ENCODE peak calls at places on chromosomes 3 and 15, in seven cellular contexts. C is iPS DF 19.7; M is HCT116; K is memory B cell; G is transverse colon; D is kidney; L is CD4-positive, CD25-positive, alpha-beta regulatory T cell. T is an unnamed sample.

GRCh38 chr3:140546649-140547048 is 131.2 kb upstream of the TRIM42 start:
- DNase-seq in C (no peak), M (no peak), K (no peak), G (no peak), D (no peak), L (no peak), T (no peak)

GRCh38 chr3:99974989-99975388 is 139.3 kb downstream of the FILIP1L start:
- DNase-seq in C (no peak), M (no peak), K (no peak), G (no peak), D (no peak), L (no peak), T (no peak)

GRCh38 chr3:170128977-170129431 is 52.5 kb downstream of the PHC3 start:
- DNase-seq in C (no peak), M (no peak), K (no peak), G (no peak), D (no peak), L (no peak), T (no peak)

GRCh38 chr15:38589502-38589901 is 24.9 kb upstream of the RASGRP1 start:
- DNase-seq in C (no peak), M (no peak), K (no peak), G (no peak), D (no peak), L (no peak), T (no peak)

GRCh38 chr15:90620379-90621134 is 90.8 kb downstream of the CRTC3 start:
- DNase-seq in C (no peak), M (no peak), K (no peak), G (no peak), D (no peak), L (peak), T (no peak)

GRCh38 chr3:109548192-109548938 is 211.0 kb upstream of the DPPA4 start:
- DNase-seq in C (no peak), M (no peak), K (no peak), G (no peak), D (no peak), L (no peak), T (no peak)

GRCh38 chr3:193963808-193964516 is 172.0 kb upstream of the HES1 start:
- DNase-seq in C (no peak), M (no peak), K (no peak), G (no peak), D (no peak), L (no peak), T (no peak)

GRCh38 chr3:155131104-155131503 is 51.0 kb downstream of the MME start:
- DNase-seq in C (no peak), M (no peak), K (no peak), G (no peak), D (no peak), L (no peak), T (no peak)

GRCh38 chr3:69930564-69930963 is 69.0 kb upstream of the SAMMSON start:
- DNase-seq in C (no peak), M (no peak), K (no peak), G (no peak), D (no peak), L (no peak), T (no peak)

GRCh38 chr3:128330301-128330845 is 136.3 kb downstream of the DNAJB8 start:
- DNase-seq in C (no peak), M (no peak), K (no peak), G (no peak), D (peak), L (no peak), T (peak)

GRCh38 chr3:194082596-194083220 is 53.2 kb upstream of the HES1 start:
- DNase-seq in C (no peak), M (no peak), K (no peak), G (no peak), D (peak), L (no peak), T (no peak)

GRCh38 chr3:196406806-196407470 is 25.3 kb downstream of the UBXN7 start:
- DNase-seq in C (no peak), M (no peak), K (no peak), G (no peak), D (no peak), L (no peak), T (no peak)

GRCh38 chr15:88804257-88804656 is 1.0 kb downstream of the ACAN start:
- DNase-seq in C (no peak), M (no peak), K (no peak), G (no peak), D (no peak), L (no peak), T (no peak)

GRCh38 chr3:105619651-105620050 is 249.2 kb downstream of the CBLB start:
- DNase-seq in C (no peak), M (no peak), K (no peak), G (no peak), D (no peak), L (no peak), T (no peak)